ENCODE peak calls at places on chromosomes 4 and X, in five cellular contexts. T, G, P, O and S are unnamed samples.

GRCh38 chr4:37757121-37757520 is 69.4 kb upstream of the PGM2 start:
- DNase-seq in P (no peak), T (peak), G (no peak), O (no peak), S (no peak)

GRCh38 chr4:42281324-42282020 is 115.8 kb upstream of the SHISA3 start:
- DNase-seq in O (no peak), G (no peak), P (no peak), T (peak), S (no peak)

GRCh38 chr4:11632015-11632414 is 203.3 kb upstream of the HS3ST1 start:
- DNase-seq in T (no peak), G (no peak), O (no peak), P (no peak), S (no peak)

GRCh38 chr4:126661194-126661593 is 971.6 kb upstream of the INTU start:
- DNase-seq in G (peak), O (no peak), P (no peak), T (peak), S (no peak)

GRCh38 chr4:135244605-135245146 is 1043.1 kb upstream of the PABPC4L start:
- DNase-seq in T (no peak), G (no peak), P (no peak), O (no peak), S (no peak)

GRCh38 chr4:2789351-2789750 is 3.5 kb upstream of the SH3BP2 start:
- DNase-seq in O (no peak), T (no peak), G (no peak), P (no peak), S (no peak)

GRCh38 chrX:39152106-39152649 is 350.9 kb downstream of the MID1IP1 start:
- DNase-seq in P (no peak), T (peak), O (peak), G (peak), S (no peak)

GRCh38 chrX:49919617-49920016 is 2.8 kb upstream of the CLCN5 start:
- DNase-seq in G (peak), P (peak), T (peak), O (peak), S (peak)

GRCh38 chrX:10199212-10199611 is 42.4 kb downstream of the CLCN4 start:
- DNase-seq in G (no peak), P (no peak), T (no peak), O (no peak), S (no peak)

GRCh38 chr4:16516796-16517413 is 290.6 kb upstream of the TAPT1 start:
- DNase-seq in P (peak), O (no peak), T (peak), G (peak), S (peak)

GRCh38 chr4:40190880-40191815 is 5.7 kb upstream of the RHOH start:
- DNase-seq in T (no peak), P (no peak), G (no peak), O (no peak), S (no peak)

GRCh38 chr4:130249002-130249401 is 1153.0 kb downstream of the C4orf33 start:
- DNase-seq in T (no peak), G (no peak), O (no peak), P (no peak), S (no peak)

GRCh38 chr4:107710493-107711459 is 9.3 kb downstream of the PAPSS1 start:
- DNase-seq in O (no peak), P (no peak), G (no peak), T (no peak), S (no peak)

DNA sequence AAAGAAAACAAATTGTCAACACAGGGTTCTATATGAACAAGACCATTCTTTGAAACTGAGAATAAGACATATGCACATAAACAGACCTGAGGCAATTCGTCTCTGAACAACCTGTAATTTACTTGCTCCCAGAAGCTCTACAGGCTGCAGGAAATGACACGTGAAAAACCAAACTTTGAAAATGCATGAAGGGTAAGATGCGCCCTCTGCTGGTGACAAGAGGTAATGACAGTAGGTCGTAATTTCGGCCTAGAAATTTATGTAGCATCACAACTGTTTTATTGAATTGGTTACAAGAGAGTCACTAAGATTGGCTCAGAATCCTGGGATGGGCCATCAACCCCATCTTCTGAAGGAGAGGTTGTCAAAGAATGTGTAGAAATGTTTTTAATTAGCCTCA is 276.5 kb downstream of the PPP4R3C start:
- DNase-seq in T (peak), O (peak), G (peak), P (peak), S (peak)
- TF ChIP-seq CTCF in T (peak), O (peak), G (peak), P (peak), S (peak)

GRCh38 chr4:63528592-63528991 is 880.7 kb downstream of the TECRL start:
- DNase-seq in O (no peak), G (no peak), T (no peak), P (no peak), S (no peak)
- TF ChIP-seq CTCF in O (peak), G (no peak), T (no peak), P (peak), S (peak)

DNA sequence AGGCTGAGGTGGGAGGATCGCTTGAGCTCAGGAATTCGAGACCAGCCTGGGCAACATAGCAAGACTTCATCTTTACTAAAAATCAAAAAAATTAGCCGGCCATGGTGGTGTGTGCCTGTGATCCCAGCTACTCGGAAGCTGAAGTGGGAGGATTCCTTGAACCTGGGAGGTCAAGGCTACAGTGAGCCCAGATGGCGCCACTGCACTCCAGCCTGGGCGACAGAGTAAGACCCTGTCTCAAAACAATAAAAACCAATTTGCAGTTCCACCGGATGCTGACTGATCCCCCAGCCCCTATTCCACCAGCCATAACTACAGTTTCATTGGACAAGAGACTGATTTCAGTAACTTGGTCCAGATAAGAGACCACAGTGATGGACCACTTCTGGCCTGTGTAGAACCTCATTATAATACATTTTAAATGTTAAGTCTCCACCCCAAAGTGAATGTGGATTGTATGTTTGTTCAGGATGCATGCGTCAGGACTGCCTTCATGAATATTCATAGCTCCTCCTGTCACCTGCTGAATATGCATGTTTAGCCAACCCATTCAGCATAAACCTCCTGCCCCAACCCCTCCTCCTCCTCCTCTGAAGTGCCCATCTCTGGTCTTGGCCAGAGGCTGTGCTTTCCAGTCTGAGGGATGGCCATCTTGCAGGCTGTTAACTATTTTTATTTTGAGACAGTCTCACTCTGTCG is 2.3 kb upstream of the SLBP start:
- DNase-seq in G (no peak), P (no peak), O (no peak), T (no peak), S (peak)
- TF ChIP-seq CTCF in G (no peak), P (no peak), O (no peak), T (no peak), S (no peak)

DNA sequence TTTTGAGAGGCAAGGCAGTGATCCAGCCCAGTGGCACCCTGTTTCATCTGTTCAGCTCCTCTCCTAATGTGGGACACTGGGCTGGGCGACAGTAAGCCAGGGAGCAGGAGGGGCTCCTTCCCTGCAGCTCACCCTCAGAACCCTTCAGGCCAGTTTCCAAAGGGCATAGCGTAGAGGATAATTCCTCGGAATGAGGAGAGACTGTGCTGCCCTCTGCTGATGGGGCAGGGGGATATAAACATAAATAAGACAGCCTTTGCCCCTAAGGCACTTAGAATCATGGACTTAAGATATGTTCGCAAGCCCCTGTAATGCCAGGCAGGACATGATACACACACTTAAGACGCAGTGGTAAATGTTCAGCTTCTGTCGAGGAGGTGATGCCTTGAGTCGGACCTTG is 27.9 kb upstream of the ZNF185 start:
- DNase-seq in O (no peak), T (no peak), G (no peak), P (no peak), S (no peak)
- TF ChIP-seq CTCF in O (peak), T (no peak), G (no peak), P (no peak), S (no peak)

GRCh38 chr4:6674500-6675149 is 19.1 kb upstream of the S100P start:
- DNase-seq in O (no peak), T (no peak), P (peak), G (peak), S (no peak)
- TF ChIP-seq CTCF in O (peak), T (peak), P (peak), G (peak), S (peak)

DNA sequence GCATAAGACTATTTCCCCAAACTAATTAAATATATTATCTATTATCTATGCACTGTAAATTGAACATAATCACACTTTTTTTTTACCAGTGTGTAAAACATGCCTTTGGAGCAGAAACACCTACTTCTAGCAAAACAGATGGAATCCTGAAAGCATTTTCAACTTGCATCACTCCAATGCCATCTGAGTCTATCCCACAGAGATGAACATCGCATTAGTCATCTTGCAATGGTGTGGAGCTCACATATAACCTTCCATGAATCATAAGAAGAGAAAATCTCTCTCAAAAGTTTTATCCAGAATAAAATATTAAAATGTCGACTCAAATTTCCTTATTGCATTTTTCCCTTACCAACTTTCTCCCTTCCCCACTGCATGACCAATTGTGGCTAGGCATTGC is 406.7 kb upstream of the ACTRT1 start:
- DNase-seq in P (peak), O (no peak), G (no peak), T (no peak), S (no peak)
- TF ChIP-seq CTCF in P (no peak), O (no peak), G (no peak), T (no peak), S (no peak)